ENCODE peak calls at places on chromosomes 3 and 15, in four cellular contexts. One of them, this sample, is unnamed.

GRCh38 chr15:60035344-60035743 is 31.2 kb downstream of the FOXB1 start:
- DNase-seq in WERI-Rb-1: no peak
- DNase-seq in lower lobe of right lung: no peak
- DNase-seq in suprapubic skin: no peak
- DNase-seq in this sample: no peak

GRCh38 chr3:52983336-52983807 is 62.5 kb downstream of the SFMBT1 start:
- DNase-seq in WERI-Rb-1: no peak
- DNase-seq in lower lobe of right lung: no peak
- DNase-seq in suprapubic skin: no peak
- DNase-seq in this sample: no peak

GRCh38 chr3:35184775-35185174 is 454.6 kb upstream of the ARPP21 start:
- DNase-seq in WERI-Rb-1: no peak
- DNase-seq in lower lobe of right lung: no peak
- DNase-seq in suprapubic skin: no peak
- DNase-seq in this sample: no peak

GRCh38 chr3:105040026-105040622 is 326.6 kb upstream of the ALCAM start:
- DNase-seq in WERI-Rb-1: no peak
- DNase-seq in lower lobe of right lung: no peak
- DNase-seq in suprapubic skin: no peak
- DNase-seq in this sample: no peak

GRCh38 chr3:194691481-194692281 is 6.0 kb downstream of the FAM43A start:
- DNase-seq in WERI-Rb-1: no peak
- DNase-seq in lower lobe of right lung: no peak
- DNase-seq in suprapubic skin: no peak
- DNase-seq in this sample: no peak

GRCh38 chr3:52502808-52503350 is 7.7 kb downstream of the STAB1 start:
- DNase-seq in WERI-Rb-1: no peak
- DNase-seq in lower lobe of right lung: no peak
- DNase-seq in suprapubic skin: no peak
- DNase-seq in this sample: no peak

GRCh38 chr3:126969586-126969985 is 13.3 kb upstream of the PLXNA1 start:
- DNase-seq in WERI-Rb-1: no peak
- DNase-seq in lower lobe of right lung: no peak
- DNase-seq in suprapubic skin: no peak
- DNase-seq in this sample: no peak

GRCh38 chr3:72997421-72997961 is 880 bp downstream of the PPP4R2 start:
- DNase-seq in WERI-Rb-1: peak; percentile 22
- DNase-seq in lower lobe of right lung: no peak
- DNase-seq in suprapubic skin: no peak
- DNase-seq in this sample: no peak

GRCh38 chr3:151974067-151974466 is 100.6 kb downstream of the SUCNR1 start:
- DNase-seq in WERI-Rb-1: peak; percentile 49
- DNase-seq in lower lobe of right lung: no peak
- DNase-seq in suprapubic skin: no peak
- DNase-seq in this sample: no peak

GRCh38 chr3:177351195-177351594 is 153.9 kb upstream of the TBL1XR1 start:
- DNase-seq in WERI-Rb-1: no peak
- DNase-seq in lower lobe of right lung: no peak
- DNase-seq in suprapubic skin: no peak
- DNase-seq in this sample: no peak

GRCh38 chr3:194167873-194168272 is 31.9 kb downstream of the HES1 start:
- DNase-seq in WERI-Rb-1: no peak
- DNase-seq in lower lobe of right lung: no peak
- DNase-seq in suprapubic skin: no peak
- DNase-seq in this sample: no peak

GRCh38 chr3:197136744-197137143 is 107.1 kb upstream of the MELTF start:
- DNase-seq in WERI-Rb-1: no peak
- DNase-seq in lower lobe of right lung: no peak
- DNase-seq in suprapubic skin: no peak
- DNase-seq in this sample: no peak

GRCh38 chr3:146542179-146542578 is 2.2 kb downstream of the PLSCR1 start:
- DNase-seq in WERI-Rb-1: no peak
- DNase-seq in lower lobe of right lung: no peak
- DNase-seq in suprapubic skin: no peak
- DNase-seq in this sample: no peak

GRCh38 chr3:134253475-134254231 is 3.0 kb upstream of the RYK start:
- DNase-seq in WERI-Rb-1: no peak
- DNase-seq in lower lobe of right lung: no peak
- DNase-seq in suprapubic skin: no peak
- DNase-seq in this sample: no peak

GRCh38 chr15:56244811-56245576 is 1.3 kb upstream of the RFX7 start:
- DNase-seq in WERI-Rb-1: peak; percentile 12
- DNase-seq in lower lobe of right lung: peak; percentile 42
- DNase-seq in suprapubic skin: peak; percentile 64
- DNase-seq in this sample: no peak

GRCh38 chr3:118801899-118802298 is 232.7 kb downstream of the IGSF11 start:
- DNase-seq in WERI-Rb-1: no peak
- DNase-seq in lower lobe of right lung: no peak
- DNase-seq in suprapubic skin: no peak
- DNase-seq in this sample: no peak

GRCh38 chr3:116815831-116816588 is 106.4 kb downstream of the TUSC7 start:
- DNase-seq in WERI-Rb-1: peak; percentile 10
- DNase-seq in lower lobe of right lung: no peak
- DNase-seq in suprapubic skin: no peak
- DNase-seq in this sample: no peak

GRCh38 chr3:141094851-141095545 is 43.9 kb downstream of the SPSB4 start:
- DNase-seq in WERI-Rb-1: no peak
- DNase-seq in lower lobe of right lung: no peak
- DNase-seq in suprapubic skin: peak; percentile 78
- DNase-seq in this sample: no peak

GRCh38 chr3:8458235-8458634 is 43.4 kb upstream of the LMCD1 start:
- DNase-seq in WERI-Rb-1: no peak
- DNase-seq in lower lobe of right lung: no peak
- DNase-seq in suprapubic skin: no peak
- DNase-seq in this sample: no peak

GRCh38 chr3:140463401-140463800 is 214.5 kb upstream of the TRIM42 start:
- DNase-seq in WERI-Rb-1: no peak
- DNase-seq in lower lobe of right lung: no peak
- DNase-seq in suprapubic skin: no peak
- DNase-seq in this sample: no peak

GRCh38 chr15:90774731-90775521 is 57.8 kb downstream of the BLM start:
- DNase-seq in WERI-Rb-1: no peak
- DNase-seq in lower lobe of right lung: no peak
- DNase-seq in suprapubic skin: no peak
- DNase-seq in this sample: no peak

GRCh38 chr3:65833761-65834505 is 204.8 kb downstream of the MAGI1 start:
- DNase-seq in WERI-Rb-1: no peak
- DNase-seq in lower lobe of right lung: no peak
- DNase-seq in suprapubic skin: no peak
- DNase-seq in this sample: no peak

GRCh38 chr3:170033489-170033888 is 4.3 kb upstream of the GPR160 start:
- DNase-seq in WERI-Rb-1: no peak
- DNase-seq in lower lobe of right lung: no peak
- DNase-seq in suprapubic skin: no peak
- DNase-seq in this sample: no peak

GRCh38 chr15:74631935-74632560 is 16.4 kb downstream of the CLK3 start:
- DNase-seq in WERI-Rb-1: peak; percentile 64
- DNase-seq in lower lobe of right lung: no peak
- DNase-seq in suprapubic skin: no peak
- DNase-seq in this sample: no peak

GRCh38 chr15:74631408-74631807 is 15.8 kb downstream of the CLK3 start:
- DNase-seq in WERI-Rb-1: no peak
- DNase-seq in lower lobe of right lung: no peak
- DNase-seq in suprapubic skin: no peak
- DNase-seq in this sample: no peak

GRCh38 chr15:74635228-74635627 is 19.6 kb downstream of the CLK3 start:
- DNase-seq in WERI-Rb-1: peak; percentile 67
- DNase-seq in lower lobe of right lung: peak; percentile 72
- DNase-seq in suprapubic skin: no peak
- DNase-seq in this sample: no peak

GRCh38 chr15:74632601-74633000 is 17.0 kb downstream of the CLK3 start:
- DNase-seq in WERI-Rb-1: no peak
- DNase-seq in lower lobe of right lung: no peak
- DNase-seq in suprapubic skin: no peak
- DNase-seq in this sample: no peak

GRCh38 chr15:74633781-74634180 is 18.1 kb downstream of the CLK3 start:
- DNase-seq in WERI-Rb-1: no peak
- DNase-seq in lower lobe of right lung: no peak
- DNase-seq in suprapubic skin: no peak
- DNase-seq in this sample: no peak
- TF ChIP-seq CTCF in WERI-Rb-1: no peak
- TF ChIP-seq CTCF in lower lobe of right lung: no peak
- TF ChIP-seq CTCF in suprapubic skin: no peak
- TF ChIP-seq CTCF in this sample: no peak

DNA sequence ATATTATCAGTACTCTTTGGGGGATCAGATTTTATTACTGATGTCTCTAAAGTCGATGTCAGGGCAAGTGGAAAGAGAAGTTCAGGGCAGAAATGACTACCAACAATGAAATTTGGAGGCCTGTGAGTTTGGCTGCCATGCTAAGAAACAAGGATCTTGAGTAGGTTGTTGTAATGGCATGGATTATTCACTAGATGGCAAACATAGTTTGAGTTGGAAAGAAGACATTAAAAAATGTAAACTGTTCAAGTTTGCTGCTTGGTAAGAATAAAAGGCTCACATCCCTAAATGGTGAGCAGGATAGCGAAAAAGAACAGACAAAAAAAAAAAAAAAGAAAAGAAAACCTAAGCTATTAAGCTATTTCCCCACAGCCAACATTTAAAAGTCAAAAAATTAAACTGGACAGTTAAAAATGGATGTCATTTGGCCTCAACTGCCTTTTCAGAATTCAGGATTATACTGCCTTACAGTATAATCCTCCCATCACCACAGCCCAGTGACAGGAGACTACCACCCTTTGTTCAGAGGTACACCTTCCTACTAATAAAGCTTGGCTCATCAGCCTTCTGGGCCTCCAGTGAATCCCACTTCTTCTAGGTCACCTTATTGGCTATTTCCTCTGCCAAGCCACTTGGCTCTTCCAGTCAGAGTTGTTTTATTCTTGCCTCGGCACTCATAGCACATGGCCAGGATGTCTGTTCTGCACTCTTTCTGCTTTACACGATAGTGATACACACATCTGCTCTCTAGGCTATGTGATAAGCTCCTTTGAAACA is 163.7 kb downstream of the PLD1 start:
- DNase-seq in WERI-Rb-1: peak; percentile 16
- DNase-seq in lower lobe of right lung: no peak
- DNase-seq in suprapubic skin: no peak
- DNase-seq in this sample: no peak
- TF ChIP-seq CTCF in WERI-Rb-1: peak; percentile 17
- TF ChIP-seq CTCF in lower lobe of right lung: peak; percentile 61
- TF ChIP-seq CTCF in suprapubic skin: peak; percentile 45
- TF ChIP-seq CTCF in this sample: peak; percentile 75

GRCh38 chr15:70344666-70345065 is 246.9 kb upstream of the TLE3 start:
- DNase-seq in WERI-Rb-1: peak; percentile 62
- DNase-seq in lower lobe of right lung: no peak
- DNase-seq in suprapubic skin: no peak
- DNase-seq in this sample: peak; percentile 39
- TF ChIP-seq CTCF in WERI-Rb-1: no peak
- TF ChIP-seq CTCF in lower lobe of right lung: no peak
- TF ChIP-seq CTCF in suprapubic skin: no peak
- TF ChIP-seq CTCF in this sample: no peak

DNA sequence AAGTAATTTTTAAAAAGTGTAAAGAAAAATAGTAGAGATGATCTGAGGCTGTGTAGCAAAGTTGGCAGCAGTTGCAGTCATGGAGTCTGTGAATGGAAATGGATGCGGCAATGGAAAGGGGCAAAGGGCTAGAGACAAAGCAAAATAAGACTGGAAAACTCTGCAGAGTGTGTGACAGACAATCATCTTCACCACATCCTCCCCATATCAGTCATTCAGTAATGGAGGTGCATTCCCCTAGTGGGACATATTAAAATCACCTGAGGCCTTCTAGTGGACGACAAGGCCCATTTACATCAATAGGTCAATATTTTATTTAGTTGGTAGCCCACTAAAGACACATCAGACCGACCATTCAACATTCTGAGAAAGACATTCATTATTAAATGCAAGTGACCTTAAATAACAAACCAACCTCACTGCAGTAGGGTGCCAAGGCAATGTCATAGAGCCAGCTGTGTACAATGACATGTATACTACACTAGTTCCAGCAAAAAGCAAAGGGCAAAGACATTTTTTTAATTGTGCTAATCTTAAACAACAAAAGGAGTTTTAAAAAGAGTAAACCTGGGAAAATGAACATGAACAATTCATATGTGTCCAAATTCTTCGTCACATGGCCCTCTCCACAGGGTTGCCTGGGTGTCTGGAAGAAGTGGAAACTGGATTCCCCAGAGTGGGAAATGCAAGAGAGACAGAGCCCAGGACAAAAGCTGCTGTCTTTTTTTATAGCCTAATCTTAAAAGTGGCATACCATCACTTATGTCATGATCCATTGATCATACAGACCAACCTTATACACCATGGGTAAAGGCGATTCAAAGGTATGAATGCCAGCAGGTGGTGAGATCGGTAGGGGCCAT is 15.6 kb upstream of the RAP2B start:
- DNase-seq in WERI-Rb-1: no peak
- DNase-seq in lower lobe of right lung: no peak
- DNase-seq in suprapubic skin: no peak
- DNase-seq in this sample: no peak
- TF ChIP-seq CTCF in WERI-Rb-1: no peak
- TF ChIP-seq CTCF in lower lobe of right lung: no peak
- TF ChIP-seq CTCF in suprapubic skin: no peak
- TF ChIP-seq CTCF in this sample: no peak

DNA sequence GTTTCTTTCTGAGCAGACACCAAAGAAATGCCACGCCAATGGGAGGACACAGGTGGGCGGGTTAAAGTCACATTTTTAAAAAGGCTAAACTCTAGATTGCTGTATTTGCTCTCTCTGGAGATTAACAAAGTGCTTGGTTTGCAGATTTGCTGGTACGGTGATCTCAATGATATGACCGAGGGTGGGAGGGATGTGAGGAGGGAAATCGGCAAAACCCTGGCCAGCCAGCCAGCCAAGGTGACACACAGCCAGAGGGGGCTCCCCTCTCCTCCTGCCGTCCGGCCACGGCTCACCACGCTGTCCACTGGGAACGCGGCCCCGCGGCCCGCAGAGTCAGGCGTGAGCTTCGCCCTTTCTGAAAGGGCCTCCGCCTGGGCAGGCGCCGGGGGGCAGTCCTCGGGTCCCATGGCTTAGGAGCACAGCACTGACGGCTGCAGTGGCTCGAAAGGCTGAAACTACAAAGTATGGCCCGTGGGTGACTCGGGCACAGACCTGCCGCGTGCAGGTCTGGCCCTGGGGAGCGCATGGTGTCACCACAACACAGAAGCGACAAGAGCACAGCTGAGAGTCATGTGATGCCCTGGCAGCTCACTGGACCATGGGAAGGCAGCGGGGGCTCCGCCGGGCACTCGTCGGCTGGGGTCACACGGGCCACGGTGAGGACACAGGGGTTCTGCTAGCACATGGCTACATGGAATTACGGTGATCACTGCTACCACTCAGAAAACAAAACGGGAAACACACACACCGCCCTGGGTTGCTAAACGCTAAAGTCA is 57.8 kb upstream of the RPL32 start:
- DNase-seq in WERI-Rb-1: no peak
- DNase-seq in lower lobe of right lung: peak; percentile 38
- DNase-seq in suprapubic skin: no peak
- DNase-seq in this sample: no peak
- TF ChIP-seq CTCF in WERI-Rb-1: no peak
- TF ChIP-seq CTCF in lower lobe of right lung: no peak
- TF ChIP-seq CTCF in suprapubic skin: no peak
- TF ChIP-seq CTCF in this sample: no peak

This sample was measured in type B pancreatic cell.